ENCODE peak calls at places on chromosomes 4 and X, in ten cellular contexts. One of them, this sample, is unnamed.

GRCh38 chr4:83025563-83025962 is 9.4 kb upstream of the COPS4 start:
- DNase-seq in activated CD4-positive, alpha-beta T cell treated with anti-CD3 and anti-CD28 coated beads, Interleukin-2, amount 50 U/mL, for 24 hours: no peak
- DNase-seq in sciatic nerve: no peak
- DNase-seq in stimulated activated CD8-positive, alpha-beta memory T cell treated with anti-CD3 and anti-CD28 coated beads, Interleukin-4, amount 100 ng/mL, for 48 hours: no peak
- DNase-seq in dorsolateral prefrontal cortex: no peak
- DNase-seq in cardiac septum: no peak
- DNase-seq in H54: no peak
- DNase-seq in Caki2: no peak
- DNase-seq in SK-N-SH: no peak
- DNase-seq in ovary: no peak
- DNase-seq in this sample: no peak

GRCh38 chr4:125085-125820 is 952 bp downstream of the ZNF718 start:
- DNase-seq in activated CD4-positive, alpha-beta T cell treated with anti-CD3 and anti-CD28 coated beads, Interleukin-2, amount 50 U/mL, for 24 hours: peak; percentile 20
- DNase-seq in sciatic nerve: no peak
- DNase-seq in stimulated activated CD8-positive, alpha-beta memory T cell treated with anti-CD3 and anti-CD28 coated beads, Interleukin-4, amount 100 ng/mL, for 48 hours: peak; percentile 46
- DNase-seq in dorsolateral prefrontal cortex: peak; percentile 60
- DNase-seq in cardiac septum: peak; percentile 83
- DNase-seq in H54: no peak
- DNase-seq in Caki2: peak; percentile 65
- DNase-seq in SK-N-SH: no peak
- DNase-seq in ovary: peak; percentile 20
- DNase-seq in this sample: no peak

GRCh38 chrX:100995469-100995868 is 26.0 kb downstream of the ARL13A start:
- DNase-seq in activated CD4-positive, alpha-beta T cell treated with anti-CD3 and anti-CD28 coated beads, Interleukin-2, amount 50 U/mL, for 24 hours: no peak
- DNase-seq in sciatic nerve: no peak
- DNase-seq in stimulated activated CD8-positive, alpha-beta memory T cell treated with anti-CD3 and anti-CD28 coated beads, Interleukin-4, amount 100 ng/mL, for 48 hours: peak; percentile 50
- DNase-seq in dorsolateral prefrontal cortex: peak; percentile 45
- DNase-seq in cardiac septum: no peak
- DNase-seq in H54: no peak
- DNase-seq in Caki2: peak; percentile 1
- DNase-seq in SK-N-SH: no peak
- DNase-seq in ovary: no peak
- DNase-seq in this sample: peak; percentile 18

GRCh38 chr4:181254771-181255170 is 988.4 kb upstream of the TENM3 start:
- DNase-seq in activated CD4-positive, alpha-beta T cell treated with anti-CD3 and anti-CD28 coated beads, Interleukin-2, amount 50 U/mL, for 24 hours: no peak
- DNase-seq in sciatic nerve: no peak
- DNase-seq in stimulated activated CD8-positive, alpha-beta memory T cell treated with anti-CD3 and anti-CD28 coated beads, Interleukin-4, amount 100 ng/mL, for 48 hours: no peak
- DNase-seq in dorsolateral prefrontal cortex: no peak
- DNase-seq in cardiac septum: no peak
- DNase-seq in H54: no peak
- DNase-seq in Caki2: no peak
- DNase-seq in SK-N-SH: no peak
- DNase-seq in ovary: no peak
- DNase-seq in this sample: no peak

GRCh38 chr4:130563185-130563890 is 1467.4 kb downstream of the C4orf33 start:
- DNase-seq in activated CD4-positive, alpha-beta T cell treated with anti-CD3 and anti-CD28 coated beads, Interleukin-2, amount 50 U/mL, for 24 hours: no peak
- DNase-seq in sciatic nerve: peak; percentile 67
- DNase-seq in stimulated activated CD8-positive, alpha-beta memory T cell treated with anti-CD3 and anti-CD28 coated beads, Interleukin-4, amount 100 ng/mL, for 48 hours: no peak
- DNase-seq in dorsolateral prefrontal cortex: peak; percentile 43
- DNase-seq in cardiac septum: no peak
- DNase-seq in H54: peak; percentile 21
- DNase-seq in Caki2: peak; percentile 38
- DNase-seq in SK-N-SH: peak; percentile 34
- DNase-seq in ovary: no peak
- DNase-seq in this sample: peak; percentile 31

GRCh38 chr4:3215256-3215655 is 33.7 kb upstream of the MSANTD1 start:
- DNase-seq in activated CD4-positive, alpha-beta T cell treated with anti-CD3 and anti-CD28 coated beads, Interleukin-2, amount 50 U/mL, for 24 hours: no peak
- DNase-seq in sciatic nerve: peak; percentile 51
- DNase-seq in stimulated activated CD8-positive, alpha-beta memory T cell treated with anti-CD3 and anti-CD28 coated beads, Interleukin-4, amount 100 ng/mL, for 48 hours: no peak
- DNase-seq in dorsolateral prefrontal cortex: peak; percentile 6
- DNase-seq in cardiac septum: peak; percentile 15
- DNase-seq in H54: no peak
- DNase-seq in Caki2: no peak
- DNase-seq in SK-N-SH: no peak
- DNase-seq in ovary: peak; percentile 3
- DNase-seq in this sample: no peak

GRCh38 chrX:2707334-2707760 is 16.3 kb downstream of the CD99 start:
- DNase-seq in activated CD4-positive, alpha-beta T cell treated with anti-CD3 and anti-CD28 coated beads, Interleukin-2, amount 50 U/mL, for 24 hours: peak; percentile 40
- DNase-seq in sciatic nerve: no peak
- DNase-seq in stimulated activated CD8-positive, alpha-beta memory T cell treated with anti-CD3 and anti-CD28 coated beads, Interleukin-4, amount 100 ng/mL, for 48 hours: peak; percentile 77
- DNase-seq in dorsolateral prefrontal cortex: no peak
- DNase-seq in cardiac septum: no peak
- DNase-seq in H54: peak; percentile 62
- DNase-seq in Caki2: peak; percentile 94
- DNase-seq in SK-N-SH: peak; percentile 67
- DNase-seq in ovary: no peak
- DNase-seq in this sample: peak; percentile 85

GRCh38 chr4:76585270-76585669 is 150.2 kb downstream of the SHROOM3 start:
- DNase-seq in activated CD4-positive, alpha-beta T cell treated with anti-CD3 and anti-CD28 coated beads, Interleukin-2, amount 50 U/mL, for 24 hours: no peak
- DNase-seq in sciatic nerve: no peak
- DNase-seq in stimulated activated CD8-positive, alpha-beta memory T cell treated with anti-CD3 and anti-CD28 coated beads, Interleukin-4, amount 100 ng/mL, for 48 hours: no peak
- DNase-seq in dorsolateral prefrontal cortex: no peak
- DNase-seq in cardiac septum: no peak
- DNase-seq in H54: no peak
- DNase-seq in Caki2: no peak
- DNase-seq in SK-N-SH: no peak
- DNase-seq in ovary: no peak
- DNase-seq in this sample: no peak

GRCh38 chr4:74794341-74794801 is at the start of gene BTC:
- DNase-seq in activated CD4-positive, alpha-beta T cell treated with anti-CD3 and anti-CD28 coated beads, Interleukin-2, amount 50 U/mL, for 24 hours: no peak
- DNase-seq in sciatic nerve: no peak
- DNase-seq in stimulated activated CD8-positive, alpha-beta memory T cell treated with anti-CD3 and anti-CD28 coated beads, Interleukin-4, amount 100 ng/mL, for 48 hours: no peak
- DNase-seq in dorsolateral prefrontal cortex: peak; percentile 49
- DNase-seq in cardiac septum: peak; percentile 74
- DNase-seq in H54: peak; percentile 9
- DNase-seq in Caki2: peak; percentile 70
- DNase-seq in SK-N-SH: peak; percentile 19
- DNase-seq in ovary: no peak
- DNase-seq in this sample: no peak

GRCh38 chr4:53015681-53016080 is 153.6 kb downstream of the RASL11B start:
- DNase-seq in activated CD4-positive, alpha-beta T cell treated with anti-CD3 and anti-CD28 coated beads, Interleukin-2, amount 50 U/mL, for 24 hours: no peak
- DNase-seq in sciatic nerve: peak; percentile 65
- DNase-seq in stimulated activated CD8-positive, alpha-beta memory T cell treated with anti-CD3 and anti-CD28 coated beads, Interleukin-4, amount 100 ng/mL, for 48 hours: peak; percentile 31
- DNase-seq in dorsolateral prefrontal cortex: no peak
- DNase-seq in cardiac septum: no peak
- DNase-seq in H54: no peak
- DNase-seq in Caki2: no peak
- DNase-seq in SK-N-SH: peak; percentile 36
- DNase-seq in ovary: peak; percentile 66
- DNase-seq in this sample: no peak

GRCh38 chr4:111512081-111512774 is 633.0 kb upstream of the FAM241A start:
- DNase-seq in activated CD4-positive, alpha-beta T cell treated with anti-CD3 and anti-CD28 coated beads, Interleukin-2, amount 50 U/mL, for 24 hours: no peak
- DNase-seq in sciatic nerve: no peak
- DNase-seq in stimulated activated CD8-positive, alpha-beta memory T cell treated with anti-CD3 and anti-CD28 coated beads, Interleukin-4, amount 100 ng/mL, for 48 hours: no peak
- DNase-seq in dorsolateral prefrontal cortex: no peak
- DNase-seq in cardiac septum: no peak
- DNase-seq in H54: no peak
- DNase-seq in Caki2: peak; percentile 60
- DNase-seq in SK-N-SH: no peak
- DNase-seq in ovary: no peak
- DNase-seq in this sample: peak; percentile 54

GRCh38 chrX:134990475-134991473 is at the start of gene SMIM10:
- DNase-seq in activated CD4-positive, alpha-beta T cell treated with anti-CD3 and anti-CD28 coated beads, Interleukin-2, amount 50 U/mL, for 24 hours: peak; percentile 1
- DNase-seq in sciatic nerve: peak; percentile 90
- DNase-seq in stimulated activated CD8-positive, alpha-beta memory T cell treated with anti-CD3 and anti-CD28 coated beads, Interleukin-4, amount 100 ng/mL, for 48 hours: peak; percentile 48
- DNase-seq in dorsolateral prefrontal cortex: peak; percentile 56
- DNase-seq in cardiac septum: peak; percentile 86
- DNase-seq in H54: peak; percentile 69
- DNase-seq in Caki2: peak; percentile 70
- DNase-seq in SK-N-SH: peak; percentile 78
- DNase-seq in ovary: peak; percentile 90
- DNase-seq in this sample: peak; percentile 36

GRCh38 chr4:73429118-73429517 is 6.9 kb upstream of the AFP start:
- DNase-seq in activated CD4-positive, alpha-beta T cell treated with anti-CD3 and anti-CD28 coated beads, Interleukin-2, amount 50 U/mL, for 24 hours: no peak
- DNase-seq in sciatic nerve: no peak
- DNase-seq in stimulated activated CD8-positive, alpha-beta memory T cell treated with anti-CD3 and anti-CD28 coated beads, Interleukin-4, amount 100 ng/mL, for 48 hours: no peak
- DNase-seq in dorsolateral prefrontal cortex: no peak
- DNase-seq in cardiac septum: no peak
- DNase-seq in H54: no peak
- DNase-seq in Caki2: no peak
- DNase-seq in SK-N-SH: no peak
- DNase-seq in ovary: no peak
- DNase-seq in this sample: no peak

GRCh38 chrX:30302957-30303356 is 6.2 kb downstream of the NR0B1 start:
- DNase-seq in activated CD4-positive, alpha-beta T cell treated with anti-CD3 and anti-CD28 coated beads, Interleukin-2, amount 50 U/mL, for 24 hours: no peak
- DNase-seq in sciatic nerve: peak; percentile 58
- DNase-seq in stimulated activated CD8-positive, alpha-beta memory T cell treated with anti-CD3 and anti-CD28 coated beads, Interleukin-4, amount 100 ng/mL, for 48 hours: no peak
- DNase-seq in dorsolateral prefrontal cortex: peak; percentile 52
- DNase-seq in cardiac septum: no peak
- DNase-seq in H54: no peak
- DNase-seq in Caki2: peak; percentile 80
- DNase-seq in SK-N-SH: no peak
- DNase-seq in ovary: no peak
- DNase-seq in this sample: no peak

GRCh38 chr4:40910706-40911105 is 161.0 kb downstream of the NSUN7 start:
- DNase-seq in activated CD4-positive, alpha-beta T cell treated with anti-CD3 and anti-CD28 coated beads, Interleukin-2, amount 50 U/mL, for 24 hours: no peak
- DNase-seq in sciatic nerve: no peak
- DNase-seq in stimulated activated CD8-positive, alpha-beta memory T cell treated with anti-CD3 and anti-CD28 coated beads, Interleukin-4, amount 100 ng/mL, for 48 hours: no peak
- DNase-seq in dorsolateral prefrontal cortex: no peak
- DNase-seq in cardiac septum: no peak
- DNase-seq in H54: no peak
- DNase-seq in Caki2: no peak
- DNase-seq in SK-N-SH: no peak
- DNase-seq in ovary: no peak
- DNase-seq in this sample: no peak

GRCh38 chrX:19747672-19748610 is 139.5 kb downstream of the SH3KBP1 start:
- DNase-seq in activated CD4-positive, alpha-beta T cell treated with anti-CD3 and anti-CD28 coated beads, Interleukin-2, amount 50 U/mL, for 24 hours: peak; percentile 24
- DNase-seq in sciatic nerve: no peak
- DNase-seq in stimulated activated CD8-positive, alpha-beta memory T cell treated with anti-CD3 and anti-CD28 coated beads, Interleukin-4, amount 100 ng/mL, for 48 hours: peak; percentile 68
- DNase-seq in dorsolateral prefrontal cortex: no peak
- DNase-seq in cardiac septum: no peak
- DNase-seq in H54: no peak
- DNase-seq in Caki2: no peak
- DNase-seq in SK-N-SH: no peak
- DNase-seq in ovary: no peak
- DNase-seq in this sample: no peak

GRCh38 chrX:134999469-134999868 is 8.7 kb downstream of the SMIM10 start:
- DNase-seq in activated CD4-positive, alpha-beta T cell treated with anti-CD3 and anti-CD28 coated beads, Interleukin-2, amount 50 U/mL, for 24 hours: no peak
- DNase-seq in sciatic nerve: no peak
- DNase-seq in stimulated activated CD8-positive, alpha-beta memory T cell treated with anti-CD3 and anti-CD28 coated beads, Interleukin-4, amount 100 ng/mL, for 48 hours: no peak
- DNase-seq in dorsolateral prefrontal cortex: no peak
- DNase-seq in cardiac septum: no peak
- DNase-seq in H54: no peak
- DNase-seq in Caki2: peak; percentile 34
- DNase-seq in SK-N-SH: peak; percentile 45
- DNase-seq in ovary: no peak
- DNase-seq in this sample: no peak

GRCh38 chr4:168882650-168883233 is 127.3 kb downstream of the CBR4 start:
- DNase-seq in activated CD4-positive, alpha-beta T cell treated with anti-CD3 and anti-CD28 coated beads, Interleukin-2, amount 50 U/mL, for 24 hours: no peak
- DNase-seq in sciatic nerve: no peak
- DNase-seq in stimulated activated CD8-positive, alpha-beta memory T cell treated with anti-CD3 and anti-CD28 coated beads, Interleukin-4, amount 100 ng/mL, for 48 hours: no peak
- DNase-seq in dorsolateral prefrontal cortex: no peak
- DNase-seq in cardiac septum: no peak
- DNase-seq in H54: no peak
- DNase-seq in Caki2: no peak
- DNase-seq in SK-N-SH: no peak
- DNase-seq in ovary: no peak
- DNase-seq in this sample: no peak

GRCh38 chr4:57043304-57044251 is 64.9 kb downstream of the POLR2B start:
- DNase-seq in activated CD4-positive, alpha-beta T cell treated with anti-CD3 and anti-CD28 coated beads, Interleukin-2, amount 50 U/mL, for 24 hours: no peak
- DNase-seq in sciatic nerve: no peak
- DNase-seq in stimulated activated CD8-positive, alpha-beta memory T cell treated with anti-CD3 and anti-CD28 coated beads, Interleukin-4, amount 100 ng/mL, for 48 hours: no peak
- DNase-seq in dorsolateral prefrontal cortex: no peak
- DNase-seq in cardiac septum: no peak
- DNase-seq in H54: no peak
- DNase-seq in Caki2: no peak
- DNase-seq in SK-N-SH: no peak
- DNase-seq in ovary: no peak
- DNase-seq in this sample: peak; percentile 47

GRCh38 chr4:73603307-73603710 is 16.9 kb downstream of the RASSF6 start:
- DNase-seq in activated CD4-positive, alpha-beta T cell treated with anti-CD3 and anti-CD28 coated beads, Interleukin-2, amount 50 U/mL, for 24 hours: no peak
- DNase-seq in sciatic nerve: no peak
- DNase-seq in stimulated activated CD8-positive, alpha-beta memory T cell treated with anti-CD3 and anti-CD28 coated beads, Interleukin-4, amount 100 ng/mL, for 48 hours: no peak
- DNase-seq in dorsolateral prefrontal cortex: no peak
- DNase-seq in cardiac septum: no peak
- DNase-seq in H54: no peak
- DNase-seq in Caki2: peak; percentile 68
- DNase-seq in SK-N-SH: no peak
- DNase-seq in ovary: no peak
- DNase-seq in this sample: no peak

GRCh38 chrX:14712096-14712495 is 160.8 kb downstream of the FANCB start:
- DNase-seq in activated CD4-positive, alpha-beta T cell treated with anti-CD3 and anti-CD28 coated beads, Interleukin-2, amount 50 U/mL, for 24 hours: no peak
- DNase-seq in sciatic nerve: no peak
- DNase-seq in stimulated activated CD8-positive, alpha-beta memory T cell treated with anti-CD3 and anti-CD28 coated beads, Interleukin-4, amount 100 ng/mL, for 48 hours: no peak
- DNase-seq in dorsolateral prefrontal cortex: no peak
- DNase-seq in cardiac septum: no peak
- DNase-seq in H54: no peak
- DNase-seq in Caki2: no peak
- DNase-seq in SK-N-SH: no peak
- DNase-seq in ovary: no peak
- DNase-seq in this sample: no peak

GRCh38 chrX:17788439-17788838 is 51.1 kb downstream of the SCML1 start:
- DNase-seq in activated CD4-positive, alpha-beta T cell treated with anti-CD3 and anti-CD28 coated beads, Interleukin-2, amount 50 U/mL, for 24 hours: peak; percentile 7
- DNase-seq in sciatic nerve: no peak
- DNase-seq in stimulated activated CD8-positive, alpha-beta memory T cell treated with anti-CD3 and anti-CD28 coated beads, Interleukin-4, amount 100 ng/mL, for 48 hours: peak; percentile 51
- DNase-seq in dorsolateral prefrontal cortex: peak; percentile 56
- DNase-seq in cardiac septum: no peak
- DNase-seq in H54: peak; percentile 18
- DNase-seq in Caki2: peak; percentile 28
- DNase-seq in SK-N-SH: peak; percentile 80
- DNase-seq in ovary: peak; percentile 40
- DNase-seq in this sample: no peak

GRCh38 chr4:106898621-106899230 is 137.4 kb downstream of the DKK2 start:
- DNase-seq in activated CD4-positive, alpha-beta T cell treated with anti-CD3 and anti-CD28 coated beads, Interleukin-2, amount 50 U/mL, for 24 hours: no peak
- DNase-seq in sciatic nerve: peak; percentile 48
- DNase-seq in stimulated activated CD8-positive, alpha-beta memory T cell treated with anti-CD3 and anti-CD28 coated beads, Interleukin-4, amount 100 ng/mL, for 48 hours: peak; percentile 34
- DNase-seq in dorsolateral prefrontal cortex: no peak
- DNase-seq in cardiac septum: no peak
- DNase-seq in H54: no peak
- DNase-seq in Caki2: peak; percentile 15
- DNase-seq in SK-N-SH: peak; percentile 33
- DNase-seq in ovary: peak; percentile 18
- DNase-seq in this sample: peak; percentile 24

GRCh38 chr4:175090116-175090515 is 172.0 kb downstream of the ADAM29 start:
- DNase-seq in activated CD4-positive, alpha-beta T cell treated with anti-CD3 and anti-CD28 coated beads, Interleukin-2, amount 50 U/mL, for 24 hours: no peak
- DNase-seq in sciatic nerve: no peak
- DNase-seq in stimulated activated CD8-positive, alpha-beta memory T cell treated with anti-CD3 and anti-CD28 coated beads, Interleukin-4, amount 100 ng/mL, for 48 hours: no peak
- DNase-seq in dorsolateral prefrontal cortex: no peak
- DNase-seq in cardiac septum: no peak
- DNase-seq in H54: no peak
- DNase-seq in Caki2: no peak
- DNase-seq in SK-N-SH: no peak
- DNase-seq in ovary: no peak
- DNase-seq in this sample: no peak

GRCh38 chr4:47373729-47374128 is 89.8 kb downstream of the COMMD8 start:
- DNase-seq in activated CD4-positive, alpha-beta T cell treated with anti-CD3 and anti-CD28 coated beads, Interleukin-2, amount 50 U/mL, for 24 hours: no peak
- DNase-seq in sciatic nerve: no peak
- DNase-seq in stimulated activated CD8-positive, alpha-beta memory T cell treated with anti-CD3 and anti-CD28 coated beads, Interleukin-4, amount 100 ng/mL, for 48 hours: no peak
- DNase-seq in dorsolateral prefrontal cortex: no peak
- DNase-seq in cardiac septum: no peak
- DNase-seq in H54: no peak
- DNase-seq in Caki2: peak; percentile 16
- DNase-seq in SK-N-SH: no peak
- DNase-seq in ovary: no peak
- DNase-seq in this sample: no peak

GRCh38 chr4:133148690-133149363 is at the start of gene PCDH10:
- DNase-seq in activated CD4-positive, alpha-beta T cell treated with anti-CD3 and anti-CD28 coated beads, Interleukin-2, amount 50 U/mL, for 24 hours: no peak
- DNase-seq in sciatic nerve: peak; percentile 94
- DNase-seq in stimulated activated CD8-positive, alpha-beta memory T cell treated with anti-CD3 and anti-CD28 coated beads, Interleukin-4, amount 100 ng/mL, for 48 hours: peak; percentile 64
- DNase-seq in dorsolateral prefrontal cortex: peak; percentile 100
- DNase-seq in cardiac septum: peak; percentile 89
- DNase-seq in H54: no peak
- DNase-seq in Caki2: peak; percentile 89
- DNase-seq in SK-N-SH: peak; percentile 95
- DNase-seq in ovary: peak; percentile 90
- DNase-seq in this sample: peak; percentile 54